ENCODE peak calls at places on chromosomes 7 and 10, in nine cellular contexts. B is GM23338, U is ascending aorta, I is GM23248, X is endothelial cell of umbilical vein, A is PC-9, Q is OCI-LY7, Z is body of pancreas, R is Panc1. E is an unnamed sample.

GRCh38 chr7:47764746-47765145 is 182.8 kb upstream of the TNS3 start:
- DNase-seq in B (no peak), U (no peak), I (no peak), X (no peak), A (no peak), Q (no peak), Z (no peak), R (no peak), E (no peak)

GRCh38 chr7:6272481-6273323 is at the start of gene CYTH3:
- DNase-seq in B (peak; percentile 87), U (no peak), I (peak; percentile 95), X (peak; percentile 79), A (peak; percentile 61), Q (peak; percentile 89), Z (peak; percentile 85), R (no peak), E (peak; percentile 86)

GRCh38 chr7:143460585-143460984 is 17.1 kb upstream of the TAS2R41 start:
- DNase-seq in B (no peak), U (no peak), I (no peak), X (no peak), A (no peak), Q (no peak), Z (no peak), R (no peak), E (no peak)

GRCh38 chr10:117374506-117375359 is 507 bp downstream of the PDZD8 start:
- DNase-seq in B (peak; percentile 66), U (no peak), I (peak; percentile 80), X (peak; percentile 46), A (no peak), Q (peak; percentile 67), Z (peak; percentile 52), R (no peak), E (peak; percentile 66)

GRCh38 chr7:152312316-152312715 is 123.5 kb downstream of the KMT2C start:
- DNase-seq in B (no peak), U (no peak), I (no peak), X (no peak), A (no peak), Q (no peak), Z (no peak), R (no peak), E (no peak)

GRCh38 chr10:48447356-48448215 is 141.1 kb downstream of the MAPK8 start:
- DNase-seq in B (no peak), U (no peak), I (no peak), X (no peak), A (no peak), Q (no peak), Z (no peak), R (no peak), E (no peak)

GRCh38 chr10:3897156-3897555 is 112.1 kb upstream of the KLF6 start:
- DNase-seq in B (no peak), U (no peak), I (peak; percentile 85), X (peak; percentile 64), A (no peak), Q (no peak), Z (no peak), R (no peak), E (no peak)

GRCh38 chr7:105652359-105652993 is 71.2 kb upstream of the EFCAB10 start:
- DNase-seq in B (peak; percentile 92), U (peak; percentile 11), I (peak; percentile 86), X (peak; percentile 67), A (peak; percentile 43), Q (peak; percentile 71), Z (peak; percentile 83), R (no peak), E (peak; percentile 79)

GRCh38 chr7:773622-773915 is 46.5 kb upstream of the PRKAR1B start:
- DNase-seq in B (no peak), U (no peak), I (no peak), X (no peak), A (no peak), Q (no peak), Z (no peak), R (no peak), E (no peak)

GRCh38 chr10:62818426-62819011 is 2.4 kb upstream of the EGR2 start:
- DNase-seq in B (peak; percentile 73), U (no peak), I (peak; percentile 51), X (peak; percentile 6), A (no peak), Q (no peak), Z (no peak), R (no peak), E (peak; percentile 67)

GRCh38 chr10:31074357-31075065 is 42.8 kb upstream of the ZNF438 start:
- DNase-seq in B (peak; percentile 9), U (no peak), I (no peak), X (no peak), A (no peak), Q (no peak), Z (no peak), R (no peak), E (no peak)
- H3K4me1 ChIP-seq in B (peaks cover 27% of the 10 kb centered on the region), U (peaks cover 13% of the 10 kb centered on the region), I (peaks cover 44% of the 10 kb centered on the region), X (peaks cover 22% of the 10 kb centered on the region), A (peaks cover 30% of the 10 kb centered on the region), Q (no peaks in the 10 kb centered on the region), Z (no peaks in the 10 kb centered on the region), R (no peaks in the 10 kb centered on the region), E (peaks cover 17% of the 10 kb centered on the region)

GRCh38 chr7:155230169-155230593 is 67.5 kb upstream of the INSIG1 start:
- DNase-seq in B (peak; percentile 29), U (no peak), I (peak; percentile 99), X (no peak), A (peak; percentile 100), Q (no peak), Z (peak; percentile 55), R (peak; percentile 89), E (no peak)
- H3K27ac ChIP-seq in B (no peak overlapping the region), U (no peak overlapping the region), I (peak overlapping the region; percentile 46), X (no peak overlapping the region), A (peak overlapping the region; percentile 71), Q (no peak overlapping the region), Z (peak overlapping the region; percentile 28), R (no peak overlapping the region), E (no peak overlapping the region)

GRCh38 chr7:30836991-30837390 is 65.8 kb downstream of the MINDY4 start:
- DNase-seq in B (no peak), U (no peak), I (no peak), X (no peak), A (no peak), Q (no peak), Z (no peak), R (no peak), E (no peak)

GRCh38 chr7:30835396-30835915 is 64.2 kb downstream of the MINDY4 start:
- DNase-seq in B (no peak), U (no peak), I (no peak), X (no peak), A (no peak), Q (no peak), Z (no peak), R (no peak), E (no peak)

GRCh38 chr7:30838008-30838407 is 66.8 kb downstream of the MINDY4 start:
- DNase-seq in B (no peak), U (no peak), I (no peak), X (no peak), A (no peak), Q (no peak), Z (no peak), R (no peak), E (no peak)

GRCh38 chr7:30840176-30841024 is 69.2 kb downstream of the MINDY4 start:
- DNase-seq in B (no peak), U (no peak), I (no peak), X (peak; percentile 88), A (no peak), Q (no peak), Z (no peak), R (no peak), E (no peak)

GRCh38 chr7:30837581-30837980 is 66.4 kb downstream of the MINDY4 start:
- DNase-seq in B (no peak), U (no peak), I (no peak), X (peak; percentile 36), A (no peak), Q (no peak), Z (no peak), R (no peak), E (no peak)
- H3K4me1 ChIP-seq in B (no peaks in the 10 kb centered on the region), U (no peaks in the 10 kb centered on the region), I (no peaks in the 10 kb centered on the region), X (peaks cover 10% of the 10 kb centered on the region), A (no peaks in the 10 kb centered on the region), Q (no peaks in the 10 kb centered on the region), Z (no peaks in the 10 kb centered on the region), R (no peaks in the 10 kb centered on the region), E (peaks cover 18% of the 10 kb centered on the region)

GRCh38 chr7:112124367-112124766 is 81.8 kb downstream of the DOCK4 start:
- DNase-seq in B (no peak), U (no peak), I (no peak), X (no peak), A (no peak), Q (no peak), Z (no peak), R (no peak), E (no peak)
- H3K27ac ChIP-seq in B (no peak overlapping the region), U (no peak overlapping the region), I (no peak overlapping the region), X (no peak overlapping the region), A (no peak overlapping the region), Q (no peak overlapping the region), Z (no peak overlapping the region), R (no peak overlapping the region), E (no peak overlapping the region)

DNA sequence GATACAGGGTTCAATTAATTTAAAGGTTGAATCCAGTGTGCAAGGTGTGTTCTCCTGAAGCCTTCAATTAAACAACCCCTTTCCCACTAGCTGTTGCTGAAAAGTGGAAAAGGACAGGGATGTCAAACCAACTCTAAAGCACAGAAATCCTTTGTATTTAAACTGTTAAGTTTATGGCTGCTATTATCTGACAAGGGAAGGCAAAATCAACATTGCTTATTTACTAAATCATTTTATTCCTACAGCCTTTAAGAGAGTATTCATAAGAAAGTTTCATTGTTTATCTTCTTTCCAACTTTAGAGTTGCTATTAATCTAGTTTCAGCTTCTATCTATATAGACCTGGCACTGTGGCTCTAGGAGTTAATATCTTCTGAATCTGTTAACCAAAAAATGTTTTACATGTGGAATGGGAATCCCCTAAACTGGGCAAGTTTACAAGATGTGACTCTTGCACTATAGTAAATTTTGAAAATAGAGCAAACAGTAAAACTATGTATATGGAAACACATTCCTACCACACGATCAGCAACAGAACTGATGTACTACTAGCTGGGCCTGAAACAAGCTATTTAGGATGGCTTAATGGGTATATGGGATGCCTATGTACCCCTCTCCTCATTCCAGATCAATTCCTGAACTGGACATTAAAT is 53.0 kb downstream of the CDK6 start:
- DNase-seq in B (no peak), U (no peak), I (no peak), X (no peak), A (no peak), Q (no peak), Z (no peak), R (no peak), E (no peak)
- H3K4me1 ChIP-seq in B (peaks cover 33% of the 10 kb centered on the region), U (no peaks in the 10 kb centered on the region), I (peaks cover 29% of the 10 kb centered on the region), X (peaks cover 20% of the 10 kb centered on the region), A (no peaks in the 10 kb centered on the region), Q (peaks cover 35% of the 10 kb centered on the region), Z (peaks cover 22% of the 10 kb centered on the region), R (peaks cover 46% of the 10 kb centered on the region), E (peaks cover 25% of the 10 kb centered on the region)

GRCh38 chr10:113854019-113854756 is at the start of the genes DCLRE1A and NHLRC2:
- DNase-seq in B (peak; percentile 86), U (no peak), I (peak; percentile 90), X (peak; percentile 84), A (peak; percentile 44), Q (peak; percentile 87), Z (peak; percentile 78), R (peak; percentile 70), E (peak; percentile 85)
- H3K27ac ChIP-seq in B (peak within 1 kb of the TSS; percentile 98), U (peak within 1 kb of the TSS; percentile 91), I (peak within 1 kb of the TSS; percentile 77), X (peak within 1 kb of the TSS; percentile 96), A (peak within 1 kb of the TSS; percentile 65), Q (peak within 1 kb of the TSS; percentile 76), Z (peak within 1 kb of the TSS; percentile 94), R (peak within 1 kb of the TSS; percentile 99), E (peak within 1 kb of the TSS; percentile 93)

GRCh38 chr7:155297517-155298287 is at the start of gene INSIG1:
- DNase-seq in B (peak; percentile 89), U (peak; percentile 70), I (peak; percentile 97), X (peak; percentile 92), A (peak; percentile 83), Q (peak; percentile 94), Z (peak; percentile 94), R (no peak), E (peak; percentile 94)
- H3K4me1 ChIP-seq in B (peaks cover 39% of the 10 kb centered on the region), U (peaks cover 3% of the 10 kb centered on the region), I (peaks cover 26% of the 10 kb centered on the region), X (peaks cover 31% of the 10 kb centered on the region), A (peaks cover 42% of the 10 kb centered on the region), Q (peaks cover 36% of the 10 kb centered on the region), Z (peaks cover 45% of the 10 kb centered on the region), R (peaks cover 25% of the 10 kb centered on the region), E (peaks cover 34% of the 10 kb centered on the region)

E was measured in lower lobe of right lung.